ENCODE peak calls at places on chromosomes 4 and X, in eight cellular contexts. W is dermis microvascular lymphatic vessel endothelial cell, Q is fibroblast of the aortic adventitia, F is foreskin fibroblast, X is AG10803, L is nephron progenitor cell, Y is astrocyte of the spinal cord, D is heart left ventricle. Z is an unnamed sample.

GRCh38 chrX:133249659-133250058 is 31.5 kb upstream of the TFDP3 start:
- DNase-seq in X (peak; percentile 1), Y (no peak), W (no peak), D (no peak), Q (peak; percentile 13), L (no peak), F (no peak), Z (peak; percentile 11)

GRCh38 chr4:78864405-78865024 is 74.7 kb downstream of the PAQR3 start:
- DNase-seq in F (peak; percentile 85), Y (peak; percentile 86), D (no peak), X (peak; percentile 83), L (peak; percentile 23), W (peak; percentile 83), Q (peak; percentile 92), Z (peak; percentile 85)

GRCh38 chr4:112944006-112944405 is 105.4 kb upstream of the ANK2 start:
- DNase-seq in X (no peak), W (no peak), D (no peak), F (no peak), Q (no peak), Y (no peak), L (no peak), Z (no peak)

GRCh38 chr4:110963621-110964020 is 340.7 kb upstream of the PITX2 start:
- DNase-seq in F (no peak), Q (no peak), Y (no peak), X (no peak), W (no peak), D (no peak), L (no peak), Z (no peak)

GRCh38 chr4:48042979-48043461 is 26.4 kb downstream of the NIPAL1 start:
- DNase-seq in D (no peak), X (no peak), W (no peak), Q (no peak), F (no peak), Y (no peak), L (no peak), Z (no peak)

GRCh38 chr4:186701273-186701672 is 22.4 kb downstream of the FAT1 start:
- DNase-seq in W (no peak), D (no peak), L (peak; percentile 45), F (peak; percentile 59), Q (peak; percentile 53), Y (peak; percentile 77), X (peak; percentile 68), Z (peak; percentile 58)

GRCh38 chrX:149467920-149468319 is 37.2 kb downstream of the IDS start:
- DNase-seq in D (peak; percentile 59), F (no peak), W (no peak), Y (no peak), Q (no peak), X (no peak), L (no peak), Z (no peak)

GRCh38 chr4:184457530-184458249 is 16.7 kb downstream of the IRF2 start:
- DNase-seq in D (no peak), W (no peak), L (no peak), Y (no peak), X (peak; percentile 36), F (peak; percentile 71), Q (no peak), Z (no peak)

GRCh38 chr4:100462206-100462605 is 55.6 kb downstream of the EMCN start:
- DNase-seq in Q (peak; percentile 28), D (no peak), X (peak; percentile 17), Y (peak; percentile 63), W (no peak), L (no peak), F (peak; percentile 36), Z (no peak)

GRCh38 chr4:172485007-172485406 is 671.8 kb downstream of the GALNTL6 start:
- DNase-seq in F (no peak), L (no peak), W (no peak), D (no peak), X (no peak), Q (no peak), Y (no peak), Z (no peak)

GRCh38 chr4:38082424-38083374 is 122.5 kb downstream of the PTTG2 start:
- DNase-seq in F (peak; percentile 94), L (no peak), W (no peak), Q (peak; percentile 86), Y (peak; percentile 80), D (no peak), X (peak; percentile 62), Z (peak; percentile 66)

GRCh38 chr4:136025540-136025939 is 1506.8 kb downstream of the PCDH18 start:
- DNase-seq in Y (no peak), Q (no peak), F (no peak), L (no peak), X (no peak), D (no peak), W (no peak), Z (no peak)

GRCh38 chrX:8044861-8045434 is 117.7 kb upstream of the PNPLA4 start:
- DNase-seq in F (no peak), D (no peak), Q (no peak), L (no peak), W (no peak), X (no peak), Y (peak; percentile 6), Z (no peak)

GRCh38 chr4:187814737-187815465 is 180.7 kb upstream of the ZFP42 start:
- DNase-seq in X (peak; percentile 4), Y (peak; percentile 12), W (no peak), Q (peak; percentile 5), F (peak; percentile 41), D (no peak), L (no peak), Z (no peak)

GRCh38 chr4:82746705-82747567 is 51.7 kb downstream of the SCD5 start:
- DNase-seq in L (no peak), F (no peak), D (no peak), X (no peak), W (no peak), Q (no peak), Y (no peak), Z (no peak)